ENCODE peak calls at places on chromosomes 3 and 15, in five cellular contexts. U, R, P, I and B are unnamed samples.
A peak's percentile ranks its signal among the peaks of the same experiment; 100 is the strongest.

GRCh38 chr3:188786424-188786823 is 385.3 kb upstream of the TPRG1 start:
- DNase-seq in P (no peak), R (no peak), I (no peak), U (no peak), B (no peak)

GRCh38 chr15:41507820-41508290 is 5.8 kb downstream of the LTK start:
- DNase-seq in U (no peak), R (no peak), I (no peak), P (no peak), B (peak; percentile 86)

GRCh38 chr15:38864122-38864521 is 299.5 kb upstream of the RASGRP1 start:
- DNase-seq in I (no peak), P (no peak), R (no peak), U (peak; percentile 3), B (no peak)

GRCh38 chr15:65655026-65655425 is 33.3 kb downstream of the SLC24A1 start:
- DNase-seq in P (no peak), I (no peak), R (peak; percentile 32), U (no peak), B (no peak)

GRCh38 chr15:49697121-49697520 is 76.3 kb downstream of the DTWD1 start:
- DNase-seq in R (no peak), I (no peak), U (no peak), P (no peak), B (no peak)

GRCh38 chr3:133781570-133781969 is 24.0 kb upstream of the SRPRB start:
- DNase-seq in U (no peak), I (no peak), P (no peak), R (no peak), B (no peak)

GRCh38 chr3:11145888-11146287 is 8.4 kb upstream of the HRH1 start:
- DNase-seq in P (no peak), R (no peak), U (peak; percentile 36), I (no peak), B (no peak)

GRCh38 chr15:85625431-85625830 is 169.3 kb downstream of the KLHL25 start:
- DNase-seq in R (no peak), U (no peak), P (no peak), I (no peak), B (no peak)

GRCh38 chr3:169389925-169390253 is 273.6 kb downstream of the MECOM start:
- DNase-seq in R (no peak), I (no peak), U (no peak), P (no peak), B (no peak)

GRCh38 chr15:98856540-98856907 is 151.1 kb downstream of the PGPEP1L start:
- DNase-seq in R (no peak), I (no peak), P (no peak), U (no peak), B (no peak)

GRCh38 chr15:67807141-67807540 is 18.2 kb upstream of the SKOR1 start:
- DNase-seq in R (no peak), P (no peak), I (no peak), U (no peak), B (no peak)

GRCh38 chr3:177463863-177464262 is 266.6 kb upstream of the TBL1XR1 start:
- DNase-seq in P (no peak), I (no peak), U (no peak), R (no peak), B (no peak)

GRCh38 chr3:102415553-102415952 is 19.3 kb upstream of the ZPLD1 start:
- DNase-seq in R (no peak), P (no peak), U (no peak), I (no peak), B (no peak)

GRCh38 chr15:80180986-80181385 is 28.2 kb downstream of the FAH start:
- DNase-seq in I (no peak), P (no peak), U (no peak), R (no peak), B (no peak)

GRCh38 chr3:111547645-111548044 is 5.6 kb downstream of the CD96 start:
- DNase-seq in I (no peak), R (no peak), U (no peak), P (no peak), B (no peak)

GRCh38 chr3:27326211-27326948 is 42.8 kb downstream of the NEK10 start:
- DNase-seq in P (no peak), R (no peak), I (no peak), U (no peak), B (peak; percentile 68)

GRCh38 chr3:178669758-178670157 is 133.5 kb downstream of the KCNMB2 start:
- DNase-seq in P (no peak), U (no peak), I (no peak), R (no peak), B (no peak)

GRCh38 chr15:73930371-73930770 is 4.1 kb downstream of the LOXL1 start:
- DNase-seq in P (no peak), I (no peak), U (no peak), R (no peak), B (no peak)

GRCh38 chr3:184320099-184320445 is 5.7 kb downstream of the EIF4G1 start:
- DNase-seq in U (peak; percentile 83), R (peak; percentile 34), I (no peak), P (peak; percentile 71), B (peak; percentile 100)

GRCh38 chr3:6204891-6205290 is 656.0 kb upstream of the GRM7 start:
- DNase-seq in I (no peak), U (no peak), P (no peak), R (no peak), B (no peak)

GRCh38 chr3:65714138-65714537 is 324.6 kb downstream of the MAGI1 start:
- DNase-seq in I (no peak), R (no peak), U (no peak), P (no peak), B (no peak)

GRCh38 chr3:13111173-13111873 is 38.1 kb upstream of the IQSEC1 start:
- DNase-seq in R (no peak), P (no peak), U (no peak), I (no peak), B (peak; percentile 76)

GRCh38 chr3:115706311-115706829 is 83.1 kb downstream of the GAP43 start:
- DNase-seq in R (peak; percentile 83), U (no peak), P (no peak), I (no peak), B (no peak)

GRCh38 chr3:69740103-69741021 is 1.1 kb downstream of the MITF start:
- DNase-seq in R (no peak), P (no peak), I (peak; percentile 19), U (no peak), B (no peak)

GRCh38 chr3:112132554-112132953 is 494 bp downstream of the GCSAM start:
- DNase-seq in U (no peak), I (no peak), P (no peak), R (no peak), B (no peak)

GRCh38 chr3:76942096-76942495 is 97.8 kb upstream of the ROBO2 start:
- DNase-seq in U (no peak), P (no peak), I (no peak), R (no peak), B (no peak)

GRCh38 chr3:159378391-159378790 is 576.5 kb downstream of the MFSD1 start:
- DNase-seq in U (no peak), R (no peak), I (no peak), P (no peak), B (no peak)

GRCh38 chr15:81133782-81134461 is at the start of gene CFAP161:
- DNase-seq in I (peak; percentile 82), R (peak; percentile 29), U (peak; percentile 42), P (peak; percentile 93), B (no peak)

GRCh38 chr15:89121414-89121813 is 33.2 kb downstream of the ABHD2 start:
- DNase-seq in R (peak; percentile 78), U (no peak), I (no peak), P (no peak), B (no peak)

DNA sequence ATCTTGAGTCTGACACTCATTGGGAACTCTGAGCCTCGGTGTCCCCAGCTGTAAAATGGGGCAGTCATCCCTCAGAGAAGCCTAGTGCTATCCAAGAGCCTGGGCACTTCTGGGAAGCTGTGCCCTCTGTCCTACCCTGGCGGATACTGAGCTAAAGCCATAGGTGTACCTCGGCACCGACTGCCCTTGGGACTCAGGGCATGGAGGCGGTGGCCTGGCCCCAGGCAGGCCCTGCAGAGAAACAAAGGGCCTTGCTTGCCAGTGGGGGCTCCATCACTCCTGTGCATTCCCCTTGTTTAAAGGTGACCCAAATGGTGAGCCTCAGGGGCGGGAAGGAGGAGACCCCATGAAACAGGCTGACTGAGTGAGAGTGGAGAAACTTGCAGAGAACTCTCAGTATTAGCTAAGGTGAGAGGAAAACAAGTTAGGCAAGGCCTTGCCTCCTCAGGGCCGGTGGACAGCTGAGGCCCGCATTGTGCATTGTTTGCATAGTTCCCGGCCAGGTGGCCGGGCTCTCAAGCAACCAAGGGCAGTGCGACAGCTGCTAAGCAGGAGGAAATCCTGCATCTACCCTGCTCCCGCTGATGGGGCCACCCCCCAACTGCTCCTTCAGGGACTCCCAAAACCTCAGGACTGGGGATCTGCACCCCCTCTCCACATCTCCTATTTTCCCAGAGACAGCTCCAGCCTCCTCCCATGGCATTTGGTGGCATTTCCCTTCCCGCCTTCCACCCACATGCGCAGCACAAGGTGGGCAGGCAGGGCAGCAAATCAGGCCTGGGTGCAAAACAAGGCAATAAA is 4.3 kb downstream of the PFKFB4 start:
- DNase-seq in R (no peak), U (no peak), I (no peak), P (no peak), B (no peak)
- TF ChIP-seq JUND in R (no peak), U (no peak), I (no peak), P (no peak), B (no peak)

GRCh38 chr15:56040081-56041035 is 46.9 kb upstream of the NEDD4 start:
- DNase-seq in P (no peak), I (peak; percentile 25), R (peak; percentile 80), U (peak; percentile 88), B (no peak)
- TF ChIP-seq JUND in P (peak; percentile 87), I (no peak), R (peak; percentile 92), U (peak; percentile 80), B (no peak)

DNA sequence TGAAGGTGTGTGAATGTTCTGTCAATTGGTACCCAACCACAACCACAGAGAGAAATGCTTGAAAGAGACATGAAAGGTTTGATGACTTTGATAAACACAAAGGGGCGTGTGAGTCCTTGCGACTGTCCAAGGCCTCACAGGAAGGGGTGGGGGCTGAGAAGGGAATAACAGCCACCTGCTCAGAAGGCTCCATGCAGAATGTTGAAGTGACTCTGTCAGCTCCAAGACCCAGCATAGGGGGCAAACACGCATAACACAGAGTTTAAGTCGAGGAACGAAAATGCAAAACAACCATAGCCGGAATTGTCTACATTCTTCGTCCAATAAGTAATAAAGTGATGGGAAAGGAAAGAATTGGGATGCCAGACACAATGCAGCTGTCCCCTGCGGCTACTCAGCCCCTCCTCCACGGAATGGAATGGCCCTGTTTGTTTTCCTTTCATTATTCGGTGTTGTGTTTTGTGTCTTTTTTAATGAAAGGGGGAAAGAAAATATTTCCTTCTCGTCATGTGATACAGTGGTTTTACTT is 19.9 kb downstream of the TMEM212 start:
- DNase-seq in R (peak; percentile 58), P (no peak), I (no peak), U (no peak), B (no peak)
- TF ChIP-seq JUND in R (no peak), P (no peak), I (no peak), U (no peak), B (no peak)

DNA sequence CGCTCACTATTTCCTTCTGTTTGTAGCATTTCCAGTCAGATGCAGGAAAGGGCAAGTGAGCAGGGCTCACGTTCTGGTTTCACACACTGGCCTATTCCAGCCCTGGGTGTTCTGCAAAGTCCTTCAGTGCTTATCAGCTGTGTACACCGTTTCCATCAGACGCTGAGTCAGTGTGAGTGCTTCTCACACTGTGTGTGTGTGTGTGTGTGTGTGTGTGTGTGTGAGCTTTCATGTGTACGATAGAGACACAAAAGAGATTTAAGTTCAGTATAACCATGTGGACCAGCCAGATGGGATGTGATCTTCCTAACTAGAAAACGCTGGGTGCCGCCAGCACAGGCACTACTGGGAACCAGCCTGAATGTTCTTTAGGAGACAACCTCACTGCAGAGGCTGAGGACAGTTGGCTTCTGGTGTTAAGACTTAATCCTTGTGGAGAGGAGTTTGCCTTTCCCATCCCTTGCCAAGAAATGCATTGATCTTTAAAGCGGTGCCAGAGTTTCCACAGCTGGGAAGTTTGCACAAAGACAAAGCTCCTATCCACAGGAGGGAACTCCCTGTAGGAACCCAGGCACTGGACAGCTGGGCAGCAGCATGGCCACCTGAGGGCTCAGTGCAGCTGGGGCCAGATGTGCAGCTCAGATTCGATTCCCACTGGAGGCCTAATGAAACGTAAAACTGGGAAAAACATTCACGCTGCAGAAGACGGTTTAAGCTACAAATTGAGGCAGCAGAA is 3.9 kb upstream of the CHSY1 start:
- DNase-seq in R (peak; percentile 45), I (no peak), P (no peak), U (no peak), B (no peak)
- TF ChIP-seq JUND in R (no peak), I (no peak), P (no peak), U (no peak), B (no peak)